ENCODE peak calls at places on chromosomes 6 and 20, in nine cellular contexts. One of them, this sample, is unnamed.

GRCh38 chr6:161383951-161384350 is 110.1 kb upstream of the AGPAT4 start:
- DNase-seq in stimulated activated naive B cell treated with anti-CD40 and anti-IgM and Interleukin-4, amounts not matched to agents 10 μg/mL and 1 μg/mL and 100 μg/mL, for 72 hours: no peak
- DNase-seq in NT2/D1: no peak
- DNase-seq in GM12891: no peak
- DNase-seq in NCI-H2029 treated with DMSO at 0.1 percent for 48 hours: no peak
- DNase-seq in dorsolateral prefrontal cortex: no peak
- DNase-seq in cardiac fibroblast: no peak
- DNase-seq in HFFc6: no peak
- DNase-seq in activated CD4-positive, alpha-beta memory T cell treated with anti-CD3 and anti-CD28 coated beads, Interleukin-2, amount 10 ng/mL, durations not matched to agents 7 days and 5 days: no peak
- DNase-seq in this sample: no peak

GRCh38 chr6:164337024-164337924 is 922.8 kb downstream of the QKI start:
- DNase-seq in stimulated activated naive B cell treated with anti-CD40 and anti-IgM and Interleukin-4, amounts not matched to agents 10 μg/mL and 1 μg/mL and 100 μg/mL, for 72 hours: no peak
- DNase-seq in NT2/D1: no peak
- DNase-seq in GM12891: no peak
- DNase-seq in NCI-H2029 treated with DMSO at 0.1 percent for 48 hours: no peak
- DNase-seq in dorsolateral prefrontal cortex: no peak
- DNase-seq in cardiac fibroblast: no peak
- DNase-seq in HFFc6: no peak
- DNase-seq in activated CD4-positive, alpha-beta memory T cell treated with anti-CD3 and anti-CD28 coated beads, Interleukin-2, amount 10 ng/mL, durations not matched to agents 7 days and 5 days: no peak
- DNase-seq in this sample: no peak

GRCh38 chr6:143332153-143332845 is 118.2 kb downstream of the ADAT2 start:
- DNase-seq in stimulated activated naive B cell treated with anti-CD40 and anti-IgM and Interleukin-4, amounts not matched to agents 10 μg/mL and 1 μg/mL and 100 μg/mL, for 72 hours: no peak
- DNase-seq in NT2/D1: no peak
- DNase-seq in GM12891: no peak
- DNase-seq in NCI-H2029 treated with DMSO at 0.1 percent for 48 hours: no peak
- DNase-seq in dorsolateral prefrontal cortex: no peak
- DNase-seq in cardiac fibroblast: no peak
- DNase-seq in HFFc6: no peak
- DNase-seq in activated CD4-positive, alpha-beta memory T cell treated with anti-CD3 and anti-CD28 coated beads, Interleukin-2, amount 10 ng/mL, durations not matched to agents 7 days and 5 days: no peak
- DNase-seq in this sample: no peak

GRCh38 chr6:7106752-7107577 is 796 bp upstream of the RREB1 start:
- DNase-seq in stimulated activated naive B cell treated with anti-CD40 and anti-IgM and Interleukin-4, amounts not matched to agents 10 μg/mL and 1 μg/mL and 100 μg/mL, for 72 hours: peak
- DNase-seq in NT2/D1: no peak
- DNase-seq in GM12891: peak
- DNase-seq in NCI-H2029 treated with DMSO at 0.1 percent for 48 hours: no peak
- DNase-seq in dorsolateral prefrontal cortex: no peak
- DNase-seq in cardiac fibroblast: peak
- DNase-seq in HFFc6: peak
- DNase-seq in activated CD4-positive, alpha-beta memory T cell treated with anti-CD3 and anti-CD28 coated beads, Interleukin-2, amount 10 ng/mL, durations not matched to agents 7 days and 5 days: peak
- DNase-seq in this sample: peak

GRCh38 chr6:25232478-25232877 is 46.7 kb upstream of the CARMIL1 start:
- DNase-seq in stimulated activated naive B cell treated with anti-CD40 and anti-IgM and Interleukin-4, amounts not matched to agents 10 μg/mL and 1 μg/mL and 100 μg/mL, for 72 hours: no peak
- DNase-seq in NT2/D1: no peak
- DNase-seq in GM12891: no peak
- DNase-seq in NCI-H2029 treated with DMSO at 0.1 percent for 48 hours: no peak
- DNase-seq in dorsolateral prefrontal cortex: peak
- DNase-seq in cardiac fibroblast: peak
- DNase-seq in HFFc6: peak
- DNase-seq in activated CD4-positive, alpha-beta memory T cell treated with anti-CD3 and anti-CD28 coated beads, Interleukin-2, amount 10 ng/mL, durations not matched to agents 7 days and 5 days: no peak
- DNase-seq in this sample: no peak

GRCh38 chr20:47360489-47361267 is 4.2 kb upstream of the ZMYND8 start:
- DNase-seq in stimulated activated naive B cell treated with anti-CD40 and anti-IgM and Interleukin-4, amounts not matched to agents 10 μg/mL and 1 μg/mL and 100 μg/mL, for 72 hours: peak
- DNase-seq in NT2/D1: peak
- DNase-seq in GM12891: peak
- DNase-seq in NCI-H2029 treated with DMSO at 0.1 percent for 48 hours: peak
- DNase-seq in dorsolateral prefrontal cortex: peak
- DNase-seq in cardiac fibroblast: peak
- DNase-seq in HFFc6: peak
- DNase-seq in activated CD4-positive, alpha-beta memory T cell treated with anti-CD3 and anti-CD28 coated beads, Interleukin-2, amount 10 ng/mL, durations not matched to agents 7 days and 5 days: no peak
- DNase-seq in this sample: no peak

GRCh38 chr6:52787917-52788316 is 15.7 kb downstream of the GSTA1 start:
- DNase-seq in stimulated activated naive B cell treated with anti-CD40 and anti-IgM and Interleukin-4, amounts not matched to agents 10 μg/mL and 1 μg/mL and 100 μg/mL, for 72 hours: no peak
- DNase-seq in NT2/D1: no peak
- DNase-seq in GM12891: no peak
- DNase-seq in NCI-H2029 treated with DMSO at 0.1 percent for 48 hours: no peak
- DNase-seq in dorsolateral prefrontal cortex: no peak
- DNase-seq in cardiac fibroblast: no peak
- DNase-seq in HFFc6: no peak
- DNase-seq in activated CD4-positive, alpha-beta memory T cell treated with anti-CD3 and anti-CD28 coated beads, Interleukin-2, amount 10 ng/mL, durations not matched to agents 7 days and 5 days: no peak
- DNase-seq in this sample: no peak

GRCh38 chr20:32067234-32067821 is 15.3 kb downstream of the HCK start:
- DNase-seq in stimulated activated naive B cell treated with anti-CD40 and anti-IgM and Interleukin-4, amounts not matched to agents 10 μg/mL and 1 μg/mL and 100 μg/mL, for 72 hours: no peak
- DNase-seq in NT2/D1: no peak
- DNase-seq in GM12891: no peak
- DNase-seq in NCI-H2029 treated with DMSO at 0.1 percent for 48 hours: no peak
- DNase-seq in dorsolateral prefrontal cortex: no peak
- DNase-seq in cardiac fibroblast: peak
- DNase-seq in HFFc6: peak
- DNase-seq in activated CD4-positive, alpha-beta memory T cell treated with anti-CD3 and anti-CD28 coated beads, Interleukin-2, amount 10 ng/mL, durations not matched to agents 7 days and 5 days: no peak
- DNase-seq in this sample: no peak

GRCh38 chr6:44733868-44734267 is 346.4 kb downstream of the CDC5L start:
- DNase-seq in stimulated activated naive B cell treated with anti-CD40 and anti-IgM and Interleukin-4, amounts not matched to agents 10 μg/mL and 1 μg/mL and 100 μg/mL, for 72 hours: no peak
- DNase-seq in NT2/D1: no peak
- DNase-seq in GM12891: no peak
- DNase-seq in NCI-H2029 treated with DMSO at 0.1 percent for 48 hours: peak
- DNase-seq in dorsolateral prefrontal cortex: no peak
- DNase-seq in cardiac fibroblast: no peak
- DNase-seq in HFFc6: no peak
- DNase-seq in activated CD4-positive, alpha-beta memory T cell treated with anti-CD3 and anti-CD28 coated beads, Interleukin-2, amount 10 ng/mL, durations not matched to agents 7 days and 5 days: no peak
- DNase-seq in this sample: no peak

GRCh38 chr6:106883808-106884262 is 90.7 kb downstream of the CD24 start:
- DNase-seq in stimulated activated naive B cell treated with anti-CD40 and anti-IgM and Interleukin-4, amounts not matched to agents 10 μg/mL and 1 μg/mL and 100 μg/mL, for 72 hours: no peak
- DNase-seq in NT2/D1: no peak
- DNase-seq in GM12891: no peak
- DNase-seq in NCI-H2029 treated with DMSO at 0.1 percent for 48 hours: peak
- DNase-seq in dorsolateral prefrontal cortex: no peak
- DNase-seq in cardiac fibroblast: no peak
- DNase-seq in HFFc6: no peak
- DNase-seq in activated CD4-positive, alpha-beta memory T cell treated with anti-CD3 and anti-CD28 coated beads, Interleukin-2, amount 10 ng/mL, durations not matched to agents 7 days and 5 days: no peak
- DNase-seq in this sample: no peak

GRCh38 chr20:37558306-37558705 is 30.6 kb upstream of the BLCAP start:
- DNase-seq in stimulated activated naive B cell treated with anti-CD40 and anti-IgM and Interleukin-4, amounts not matched to agents 10 μg/mL and 1 μg/mL and 100 μg/mL, for 72 hours: no peak
- DNase-seq in NT2/D1: no peak
- DNase-seq in GM12891: no peak
- DNase-seq in NCI-H2029 treated with DMSO at 0.1 percent for 48 hours: no peak
- DNase-seq in dorsolateral prefrontal cortex: no peak
- DNase-seq in cardiac fibroblast: no peak
- DNase-seq in HFFc6: no peak
- DNase-seq in activated CD4-positive, alpha-beta memory T cell treated with anti-CD3 and anti-CD28 coated beads, Interleukin-2, amount 10 ng/mL, durations not matched to agents 7 days and 5 days: no peak
- DNase-seq in this sample: no peak

GRCh38 chr20:25341716-25342680 is 48.6 kb downstream of the ABHD12 start:
- DNase-seq in stimulated activated naive B cell treated with anti-CD40 and anti-IgM and Interleukin-4, amounts not matched to agents 10 μg/mL and 1 μg/mL and 100 μg/mL, for 72 hours: no peak
- DNase-seq in NT2/D1: no peak
- DNase-seq in GM12891: no peak
- DNase-seq in NCI-H2029 treated with DMSO at 0.1 percent for 48 hours: peak
- DNase-seq in dorsolateral prefrontal cortex: no peak
- DNase-seq in cardiac fibroblast: peak
- DNase-seq in HFFc6: peak
- DNase-seq in activated CD4-positive, alpha-beta memory T cell treated with anti-CD3 and anti-CD28 coated beads, Interleukin-2, amount 10 ng/mL, durations not matched to agents 7 days and 5 days: no peak
- DNase-seq in this sample: no peak

GRCh38 chr6:119210596-119210995 is 132.1 kb upstream of the FAM184A start:
- DNase-seq in stimulated activated naive B cell treated with anti-CD40 and anti-IgM and Interleukin-4, amounts not matched to agents 10 μg/mL and 1 μg/mL and 100 μg/mL, for 72 hours: no peak
- DNase-seq in NT2/D1: no peak
- DNase-seq in GM12891: no peak
- DNase-seq in NCI-H2029 treated with DMSO at 0.1 percent for 48 hours: no peak
- DNase-seq in dorsolateral prefrontal cortex: no peak
- DNase-seq in cardiac fibroblast: peak
- DNase-seq in HFFc6: no peak
- DNase-seq in activated CD4-positive, alpha-beta memory T cell treated with anti-CD3 and anti-CD28 coated beads, Interleukin-2, amount 10 ng/mL, durations not matched to agents 7 days and 5 days: no peak
- DNase-seq in this sample: no peak

GRCh38 chr20:38805502-38805957 is at the start of gene PPP1R16B:
- DNase-seq in stimulated activated naive B cell treated with anti-CD40 and anti-IgM and Interleukin-4, amounts not matched to agents 10 μg/mL and 1 μg/mL and 100 μg/mL, for 72 hours: peak
- DNase-seq in NT2/D1: peak
- DNase-seq in GM12891: peak
- DNase-seq in NCI-H2029 treated with DMSO at 0.1 percent for 48 hours: no peak
- DNase-seq in dorsolateral prefrontal cortex: peak
- DNase-seq in cardiac fibroblast: no peak
- DNase-seq in HFFc6: no peak
- DNase-seq in activated CD4-positive, alpha-beta memory T cell treated with anti-CD3 and anti-CD28 coated beads, Interleukin-2, amount 10 ng/mL, durations not matched to agents 7 days and 5 days: peak
- DNase-seq in this sample: peak

GRCh38 chr6:6997282-6998193 is 110.2 kb upstream of the RREB1 start:
- DNase-seq in stimulated activated naive B cell treated with anti-CD40 and anti-IgM and Interleukin-4, amounts not matched to agents 10 μg/mL and 1 μg/mL and 100 μg/mL, for 72 hours: no peak
- DNase-seq in NT2/D1: no peak
- DNase-seq in GM12891: no peak
- DNase-seq in NCI-H2029 treated with DMSO at 0.1 percent for 48 hours: peak
- DNase-seq in dorsolateral prefrontal cortex: no peak
- DNase-seq in cardiac fibroblast: no peak
- DNase-seq in HFFc6: no peak
- DNase-seq in activated CD4-positive, alpha-beta memory T cell treated with anti-CD3 and anti-CD28 coated beads, Interleukin-2, amount 10 ng/mL, durations not matched to agents 7 days and 5 days: no peak
- DNase-seq in this sample: no peak

GRCh38 chr20:50226093-50226974 is 35.7 kb downstream of the CEBPB start:
- DNase-seq in stimulated activated naive B cell treated with anti-CD40 and anti-IgM and Interleukin-4, amounts not matched to agents 10 μg/mL and 1 μg/mL and 100 μg/mL, for 72 hours: peak
- DNase-seq in NT2/D1: no peak
- DNase-seq in GM12891: no peak
- DNase-seq in NCI-H2029 treated with DMSO at 0.1 percent for 48 hours: no peak
- DNase-seq in dorsolateral prefrontal cortex: no peak
- DNase-seq in cardiac fibroblast: peak
- DNase-seq in HFFc6: peak
- DNase-seq in activated CD4-positive, alpha-beta memory T cell treated with anti-CD3 and anti-CD28 coated beads, Interleukin-2, amount 10 ng/mL, durations not matched to agents 7 days and 5 days: peak
- DNase-seq in this sample: peak

GRCh38 chr6:158029668-158030230 is 48.1 kb downstream of the SYNJ2 start:
- DNase-seq in stimulated activated naive B cell treated with anti-CD40 and anti-IgM and Interleukin-4, amounts not matched to agents 10 μg/mL and 1 μg/mL and 100 μg/mL, for 72 hours: no peak
- DNase-seq in NT2/D1: no peak
- DNase-seq in GM12891: no peak
- DNase-seq in NCI-H2029 treated with DMSO at 0.1 percent for 48 hours: no peak
- DNase-seq in dorsolateral prefrontal cortex: peak
- DNase-seq in cardiac fibroblast: peak
- DNase-seq in HFFc6: no peak
- DNase-seq in activated CD4-positive, alpha-beta memory T cell treated with anti-CD3 and anti-CD28 coated beads, Interleukin-2, amount 10 ng/mL, durations not matched to agents 7 days and 5 days: no peak
- DNase-seq in this sample: no peak

GRCh38 chr20:6142348-6142993 is 19.6 kb upstream of the FERMT1 start:
- DNase-seq in stimulated activated naive B cell treated with anti-CD40 and anti-IgM and Interleukin-4, amounts not matched to agents 10 μg/mL and 1 μg/mL and 100 μg/mL, for 72 hours: no peak
- DNase-seq in NT2/D1: peak
- DNase-seq in GM12891: peak
- DNase-seq in NCI-H2029 treated with DMSO at 0.1 percent for 48 hours: peak
- DNase-seq in dorsolateral prefrontal cortex: no peak
- DNase-seq in cardiac fibroblast: peak
- DNase-seq in HFFc6: peak
- DNase-seq in activated CD4-positive, alpha-beta memory T cell treated with anti-CD3 and anti-CD28 coated beads, Interleukin-2, amount 10 ng/mL, durations not matched to agents 7 days and 5 days: peak
- DNase-seq in this sample: peak

GRCh38 chr20:48120120-48120519 is 334.8 kb upstream of the SULF2 start:
- DNase-seq in stimulated activated naive B cell treated with anti-CD40 and anti-IgM and Interleukin-4, amounts not matched to agents 10 μg/mL and 1 μg/mL and 100 μg/mL, for 72 hours: no peak
- DNase-seq in NT2/D1: no peak
- DNase-seq in GM12891: no peak
- DNase-seq in NCI-H2029 treated with DMSO at 0.1 percent for 48 hours: no peak
- DNase-seq in dorsolateral prefrontal cortex: no peak
- DNase-seq in cardiac fibroblast: no peak
- DNase-seq in HFFc6: no peak
- DNase-seq in activated CD4-positive, alpha-beta memory T cell treated with anti-CD3 and anti-CD28 coated beads, Interleukin-2, amount 10 ng/mL, durations not matched to agents 7 days and 5 days: no peak
- DNase-seq in this sample: no peak

GRCh38 chr6:6439778-6440177 is 119.3 kb upstream of the F13A1 start:
- DNase-seq in stimulated activated naive B cell treated with anti-CD40 and anti-IgM and Interleukin-4, amounts not matched to agents 10 μg/mL and 1 μg/mL and 100 μg/mL, for 72 hours: no peak
- DNase-seq in NT2/D1: no peak
- DNase-seq in GM12891: no peak
- DNase-seq in NCI-H2029 treated with DMSO at 0.1 percent for 48 hours: no peak
- DNase-seq in dorsolateral prefrontal cortex: no peak
- DNase-seq in cardiac fibroblast: no peak
- DNase-seq in HFFc6: no peak
- DNase-seq in activated CD4-positive, alpha-beta memory T cell treated with anti-CD3 and anti-CD28 coated beads, Interleukin-2, amount 10 ng/mL, durations not matched to agents 7 days and 5 days: no peak
- DNase-seq in this sample: no peak

GRCh38 chr20:43925215-43925614 is 10.6 kb downstream of the TOX2 start:
- DNase-seq in stimulated activated naive B cell treated with anti-CD40 and anti-IgM and Interleukin-4, amounts not matched to agents 10 μg/mL and 1 μg/mL and 100 μg/mL, for 72 hours: no peak
- DNase-seq in NT2/D1: no peak
- DNase-seq in GM12891: no peak
- DNase-seq in NCI-H2029 treated with DMSO at 0.1 percent for 48 hours: no peak
- DNase-seq in dorsolateral prefrontal cortex: no peak
- DNase-seq in cardiac fibroblast: no peak
- DNase-seq in HFFc6: no peak
- DNase-seq in activated CD4-positive, alpha-beta memory T cell treated with anti-CD3 and anti-CD28 coated beads, Interleukin-2, amount 10 ng/mL, durations not matched to agents 7 days and 5 days: no peak
- DNase-seq in this sample: no peak

GRCh38 chr6:84728602-84729001 is 35.8 kb downstream of the TBX18 start:
- DNase-seq in stimulated activated naive B cell treated with anti-CD40 and anti-IgM and Interleukin-4, amounts not matched to agents 10 μg/mL and 1 μg/mL and 100 μg/mL, for 72 hours: no peak
- DNase-seq in NT2/D1: peak
- DNase-seq in GM12891: no peak
- DNase-seq in NCI-H2029 treated with DMSO at 0.1 percent for 48 hours: no peak
- DNase-seq in dorsolateral prefrontal cortex: no peak
- DNase-seq in cardiac fibroblast: peak
- DNase-seq in HFFc6: peak
- DNase-seq in activated CD4-positive, alpha-beta memory T cell treated with anti-CD3 and anti-CD28 coated beads, Interleukin-2, amount 10 ng/mL, durations not matched to agents 7 days and 5 days: no peak
- DNase-seq in this sample: no peak

GRCh38 chr6:106103728-106104109 is 17.6 kb downstream of the PRDM1 start:
- DNase-seq in stimulated activated naive B cell treated with anti-CD40 and anti-IgM and Interleukin-4, amounts not matched to agents 10 μg/mL and 1 μg/mL and 100 μg/mL, for 72 hours: no peak
- DNase-seq in NT2/D1: no peak
- DNase-seq in GM12891: no peak
- DNase-seq in NCI-H2029 treated with DMSO at 0.1 percent for 48 hours: peak
- DNase-seq in dorsolateral prefrontal cortex: no peak
- DNase-seq in cardiac fibroblast: no peak
- DNase-seq in HFFc6: no peak
- DNase-seq in activated CD4-positive, alpha-beta memory T cell treated with anti-CD3 and anti-CD28 coated beads, Interleukin-2, amount 10 ng/mL, durations not matched to agents 7 days and 5 days: peak
- DNase-seq in this sample: peak

GRCh38 chr20:12808006-12808567 is 200.7 kb upstream of the SPTLC3 start:
- DNase-seq in stimulated activated naive B cell treated with anti-CD40 and anti-IgM and Interleukin-4, amounts not matched to agents 10 μg/mL and 1 μg/mL and 100 μg/mL, for 72 hours: no peak
- DNase-seq in NT2/D1: no peak
- DNase-seq in GM12891: no peak
- DNase-seq in NCI-H2029 treated with DMSO at 0.1 percent for 48 hours: no peak
- DNase-seq in dorsolateral prefrontal cortex: no peak
- DNase-seq in cardiac fibroblast: no peak
- DNase-seq in HFFc6: no peak
- DNase-seq in activated CD4-positive, alpha-beta memory T cell treated with anti-CD3 and anti-CD28 coated beads, Interleukin-2, amount 10 ng/mL, durations not matched to agents 7 days and 5 days: no peak
- DNase-seq in this sample: no peak

GRCh38 chr6:116497089-116497676 is 14.3 kb upstream of the CALHM5 start:
- DNase-seq in stimulated activated naive B cell treated with anti-CD40 and anti-IgM and Interleukin-4, amounts not matched to agents 10 μg/mL and 1 μg/mL and 100 μg/mL, for 72 hours: no peak
- DNase-seq in NT2/D1: no peak
- DNase-seq in GM12891: no peak
- DNase-seq in NCI-H2029 treated with DMSO at 0.1 percent for 48 hours: no peak
- DNase-seq in dorsolateral prefrontal cortex: no peak
- DNase-seq in cardiac fibroblast: no peak
- DNase-seq in HFFc6: no peak
- DNase-seq in activated CD4-positive, alpha-beta memory T cell treated with anti-CD3 and anti-CD28 coated beads, Interleukin-2, amount 10 ng/mL, durations not matched to agents 7 days and 5 days: no peak
- DNase-seq in this sample: no peak

GRCh38 chr6:114194362-114195343 is 148.2 kb downstream of the HS3ST5 start:
- DNase-seq in stimulated activated naive B cell treated with anti-CD40 and anti-IgM and Interleukin-4, amounts not matched to agents 10 μg/mL and 1 μg/mL and 100 μg/mL, for 72 hours: no peak
- DNase-seq in NT2/D1: no peak
- DNase-seq in GM12891: no peak
- DNase-seq in NCI-H2029 treated with DMSO at 0.1 percent for 48 hours: peak
- DNase-seq in dorsolateral prefrontal cortex: no peak
- DNase-seq in cardiac fibroblast: peak
- DNase-seq in HFFc6: no peak
- DNase-seq in activated CD4-positive, alpha-beta memory T cell treated with anti-CD3 and anti-CD28 coated beads, Interleukin-2, amount 10 ng/mL, durations not matched to agents 7 days and 5 days: no peak
- DNase-seq in this sample: no peak

GRCh38 chr20:22207280-22207679 is 377.1 kb downstream of the FOXA2 start:
- DNase-seq in stimulated activated naive B cell treated with anti-CD40 and anti-IgM and Interleukin-4, amounts not matched to agents 10 μg/mL and 1 μg/mL and 100 μg/mL, for 72 hours: no peak
- DNase-seq in NT2/D1: no peak
- DNase-seq in GM12891: no peak
- DNase-seq in NCI-H2029 treated with DMSO at 0.1 percent for 48 hours: peak
- DNase-seq in dorsolateral prefrontal cortex: no peak
- DNase-seq in cardiac fibroblast: no peak
- DNase-seq in HFFc6: no peak
- DNase-seq in activated CD4-positive, alpha-beta memory T cell treated with anti-CD3 and anti-CD28 coated beads, Interleukin-2, amount 10 ng/mL, durations not matched to agents 7 days and 5 days: no peak
- DNase-seq in this sample: no peak

This sample was measured in activated CD8-positive, alpha-beta T cell treated with anti-CD3 and anti-CD28 coated beads, Interleukin-2, amount 10 ng/mL, durations not matched to agents 7 days and 5 days.